ENCODE peak calls at places on chromosomes 5 and 9, in ten cellular contexts. I, X, P, Q, W, Y, K, V, M and N are unnamed samples.

GRCh38 chr5:132100672-132101261 is 27.2 kb downstream of the CSF2 start:
- DNase-seq in P (no peak), W (no peak), V (no peak), Q (no peak), X (peak; percentile 44), Y (no peak), M (no peak), I (no peak), K (no peak), N (no peak)

GRCh38 chr5:100595152-100595811 is 60.1 kb downstream of the FAM174A start:
- DNase-seq in V (no peak), X (peak; percentile 83), M (peak; percentile 1), Y (peak; percentile 94), I (no peak), P (no peak), K (no peak), Q (no peak), W (no peak), N (no peak)

GRCh38 chr5:180825768-180826525 is 23.3 kb upstream of the MGAT1 start:
- DNase-seq in Y (no peak), W (no peak), V (no peak), Q (no peak), X (peak; percentile 76), P (no peak), M (no peak), K (no peak), I (no peak), N (no peak)

GRCh38 chr5:93790401-93790800 is 49.0 kb upstream of the POU5F2 start:
- DNase-seq in X (no peak), Y (no peak), P (no peak), V (no peak), W (no peak), I (no peak), K (no peak), M (no peak), Q (no peak), N (no peak)

GRCh38 chr9:93081931-93082330 is 14.1 kb upstream of the CARD19 start:
- DNase-seq in Y (peak; percentile 86), K (no peak), P (no peak), Q (no peak), W (no peak), I (no peak), X (peak; percentile 29), M (no peak), V (no peak), N (no peak)

GRCh38 chr5:170161069-170161468 is 55.4 kb downstream of the FOXI1 start:
- DNase-seq in K (no peak), Y (no peak), V (no peak), W (no peak), X (no peak), Q (no peak), P (no peak), M (no peak), I (no peak), N (no peak)

GRCh38 chr5:15694694-15695093 is 194.7 kb downstream of the FBXL7 start:
- DNase-seq in V (no peak), W (no peak), K (no peak), I (no peak), Y (no peak), P (no peak), Q (no peak), M (no peak), X (no peak), N (no peak)

GRCh38 chr5:37187465-37187977 is 61.7 kb downstream of the CPLANE1 start:
- DNase-seq in V (no peak), X (no peak), W (no peak), M (no peak), Q (no peak), Y (no peak), I (no peak), P (no peak), K (no peak), N (no peak)

GRCh38 chr5:138303365-138303764 is 28.2 kb downstream of the CDC25C start:
- DNase-seq in V (no peak), K (no peak), M (no peak), Y (no peak), Q (no peak), I (no peak), P (no peak), X (no peak), W (no peak), N (no peak)

GRCh38 chr5:38462972-38463633 is 93.3 kb downstream of the LIFR start:
- DNase-seq in P (no peak), Q (no peak), V (no peak), Y (no peak), X (no peak), K (no peak), M (no peak), W (no peak), I (no peak), N (no peak)

GRCh38 chr9:109966643-109967368 is 186.8 kb downstream of the PALM2AKAP2 start:
- DNase-seq in X (no peak), W (no peak), I (no peak), Y (no peak), P (no peak), K (peak; percentile 12), V (no peak), Q (no peak), M (no peak), N (no peak)

GRCh38 chr9:125998837-125999503 is 251.8 kb downstream of the PBX3 start:
- DNase-seq in V (no peak), W (no peak), P (no peak), M (no peak), Y (no peak), I (no peak), K (no peak), X (no peak), Q (no peak), N (no peak)

GRCh38 chr5:20323323-20323722 is 335.3 kb upstream of the CDH18 start:
- DNase-seq in K (no peak), W (no peak), X (no peak), V (no peak), I (no peak), Q (no peak), P (no peak), M (no peak), Y (no peak), N (no peak)

GRCh38 chr9:93346240-93347112 is 105.0 kb upstream of the FAM120A start:
- DNase-seq in W (peak; percentile 37), K (no peak), Y (no peak), X (no peak), P (peak; percentile 69), M (no peak), V (no peak), Q (peak; percentile 80), I (no peak), N (peak; percentile 68)

GRCh38 chr5:80600943-80601693 is 31.0 kb upstream of the ANKRD34B start:
- DNase-seq in M (no peak), Q (no peak), K (no peak), W (no peak), X (no peak), P (no peak), V (no peak), Y (no peak), I (no peak), N (no peak)

GRCh38 chr5:174735498-174736350 is 11.3 kb downstream of the MSX2 start:
- DNase-seq in K (no peak), I (no peak), W (peak; percentile 4), V (no peak), M (no peak), Q (peak; percentile 88), X (peak; percentile 94), Y (no peak), P (peak; percentile 85), N (peak; percentile 76)

GRCh38 chr9:125374443-125375309 is 113.0 kb downstream of the GAPVD1 start:
- DNase-seq in X (peak; percentile 62), P (peak; percentile 81), V (peak; percentile 16), Y (peak; percentile 39), Q (peak; percentile 91), I (peak; percentile 44), W (peak; percentile 54), M (peak; percentile 63), K (peak; percentile 83), N (peak; percentile 94)

GRCh38 chr5:28914302-28914701 is 1875.9 kb upstream of the CDH9 start:
- DNase-seq in M (no peak), Y (no peak), Q (no peak), X (no peak), W (no peak), K (no peak), P (no peak), V (no peak), I (no peak), N (no peak)

GRCh38 chr5:150000990-150001659 is 586 bp downstream of the HMGXB3 start:
- DNase-seq in Y (no peak), Q (peak; percentile 76), V (no peak), M (peak; percentile 10), I (no peak), X (peak; percentile 40), P (peak; percentile 61), W (peak; percentile 36), K (no peak), N (peak; percentile 71)

GRCh38 chr9:129688285-129689043 is 23.0 kb downstream of the PRRX2 start:
- DNase-seq in Y (no peak), K (no peak), W (no peak), P (no peak), I (no peak), M (no peak), X (no peak), Q (no peak), V (no peak), N (no peak)

GRCh38 chr9:78559449-78559885 is 262.5 kb downstream of the PSAT1 start:
- DNase-seq in I (no peak), P (no peak), V (no peak), M (no peak), W (no peak), Y (no peak), K (no peak), X (no peak), Q (no peak), N (no peak)

GRCh38 chr5:72255670-72256069 is 64.4 kb downstream of the MRPS27 start:
- DNase-seq in M (no peak), K (no peak), Y (no peak), Q (no peak), I (no peak), V (no peak), X (no peak), W (no peak), P (no peak), N (no peak)

GRCh38 chr5:107418071-107418470 is 252.7 kb downstream of the EFNA5 start:
- DNase-seq in I (no peak), V (no peak), W (no peak), Q (no peak), P (no peak), M (no peak), Y (no peak), K (no peak), X (no peak), N (no peak)

GRCh38 chr5:57692582-57693487 is 210.2 kb upstream of the ACTBL2 start:
- DNase-seq in M (peak; percentile 80), Y (peak; percentile 77), K (no peak), Q (peak; percentile 22), X (peak; percentile 92), W (peak; percentile 74), P (peak; percentile 13), V (no peak), I (peak; percentile 0), N (peak; percentile 56)

GRCh38 chr9:35749515-35750255 is 598 bp downstream of the RGP1 start:
- DNase-seq in K (no peak), V (no peak), M (peak; percentile 42), I (no peak), Y (no peak), W (peak; percentile 64), P (peak; percentile 42), X (peak; percentile 39), Q (peak; percentile 41), N (peak; percentile 70)

GRCh38 chr9:22037954-22038690 is 29.0 kb upstream of the CDKN2B start:
- DNase-seq in K (no peak), V (no peak), Y (no peak), Q (no peak), P (no peak), M (no peak), X (peak; percentile 47), I (no peak), W (no peak), N (peak; percentile 18)

GRCh38 chr5:133391349-133392136 is 220.8 kb downstream of the FSTL4 start:
- DNase-seq in W (no peak), X (no peak), P (no peak), K (no peak), M (no peak), I (no peak), Q (no peak), Y (no peak), V (no peak), N (no peak)

GRCh38 chr9:4425358-4426045 is 64.8 kb upstream of the SLC1A1 start:
- DNase-seq in M (no peak), W (no peak), Y (no peak), P (no peak), Q (no peak), I (no peak), X (no peak), V (no peak), K (no peak), N (no peak)